ENCODE peak calls at places on chromosomes 11 and 22, in four cellular contexts. X, T, R and G are unnamed samples.

GRCh38 chr11:82718307-82718706 is 15.4 kb downstream of the FAM181B start:
- DNase-seq in T (peak; percentile 5), R (peak; percentile 66), X (peak; percentile 50), G (no peak)

GRCh38 chr11:128716231-128716630 is 22.4 kb downstream of the FLI1 start:
- DNase-seq in X (no peak), T (no peak), R (no peak), G (no peak)

GRCh38 chr11:118532091-118532490 is 1.1 kb downstream of the TMEM25 start:
- DNase-seq in X (no peak), T (no peak), R (no peak), G (no peak)

GRCh38 chr11:120126543-120126942 is 11.4 kb downstream of the TRIM29 start:
- DNase-seq in T (no peak), X (no peak), R (no peak), G (peak; percentile 31)

GRCh38 chr22:27100789-27101188 is 443.4 kb downstream of the MIAT start:
- DNase-seq in R (no peak), X (peak; percentile 82), T (no peak), G (peak; percentile 6)

GRCh38 chr22:50530280-50530856 is 556 bp upstream of the TYMP start:
- DNase-seq in T (no peak), X (peak; percentile 83), R (no peak), G (no peak)

GRCh38 chr11:8613036-8613435 is 19.0 kb upstream of the STK33 start:
- DNase-seq in T (no peak), R (no peak), X (no peak), G (no peak)

GRCh38 chr22:35310556-35311550 is 11.2 kb downstream of the TOM1 start:
- DNase-seq in R (no peak), X (no peak), T (no peak), G (no peak)